ENCODE peak calls at places on chromosomes 6 and 20, in five cellular contexts. U, I, B, O and K are unnamed samples.
A peak's percentile ranks its signal among the peaks of the same experiment; 100 is the strongest.

GRCh38 chr20:47066484-47067270 is 172.0 kb downstream of the EYA2 start:
- DNase-seq in O (no peak), I (no peak), U (no peak), B (no peak), K (no peak)

GRCh38 chr6:2635911-2636310 is 114.8 kb downstream of the MYLK4 start:
- DNase-seq in U (no peak), I (no peak), O (no peak), B (no peak), K (no peak)

GRCh38 chr6:136526196-136526930 is 23.9 kb downstream of the MAP7 start:
- DNase-seq in U (peak; percentile 82), B (no peak), I (no peak), O (no peak), K (no peak)

GRCh38 chr6:134295953-134296553 is 21.9 kb downstream of the SGK1 start:
- DNase-seq in U (peak; percentile 92), I (peak; percentile 80), B (peak; percentile 87), O (peak; percentile 48), K (no peak)

GRCh38 chr20:52761867-52762266 is 210.3 kb upstream of the TSHZ2 start:
- DNase-seq in B (no peak), U (no peak), O (no peak), I (no peak), K (no peak)

GRCh38 chr20:35166242-35166830 is 5.5 kb upstream of the PROCR start:
- DNase-seq in U (no peak), O (no peak), B (no peak), I (no peak), K (no peak)

GRCh38 chr6:134317471-134318131 is at the start of gene SGK1:
- DNase-seq in U (peak; percentile 18), B (peak; percentile 17), I (no peak), O (no peak), K (no peak)

GRCh38 chr20:40960521-40960956 is 68.1 kb upstream of the TOP1 start:
- DNase-seq in U (no peak), I (no peak), B (no peak), O (no peak), K (no peak)

GRCh38 chr20:62882426-62882825 is 20.8 kb upstream of the TCFL5 start:
- DNase-seq in B (no peak), I (no peak), U (no peak), O (no peak), K (no peak)

GRCh38 chr6:2890981-2891767 is 11.9 kb downstream of the SERPINB9 start:
- DNase-seq in I (no peak), U (no peak), B (no peak), O (no peak), K (no peak)

GRCh38 chr6:16182428-16182827 is 53.5 kb downstream of the MYLIP start:
- DNase-seq in B (no peak), U (no peak), O (no peak), I (no peak), K (no peak)

GRCh38 chr6:90000864-90001731 is 106.8 kb downstream of the GJA10 start:
- DNase-seq in U (no peak), O (no peak), I (no peak), B (peak; percentile 50), K (no peak)

GRCh38 chr20:25194333-25194972 is 1.1 kb upstream of the ENTPD6 start:
- DNase-seq in O (no peak), U (no peak), I (no peak), B (no peak), K (no peak)
- H3K4me3 ChIP-seq in O (no peak overlapping the region), U (no peak overlapping the region), I (no peak overlapping the region), B (no peak overlapping the region), K (no peak overlapping the region)

DNA sequence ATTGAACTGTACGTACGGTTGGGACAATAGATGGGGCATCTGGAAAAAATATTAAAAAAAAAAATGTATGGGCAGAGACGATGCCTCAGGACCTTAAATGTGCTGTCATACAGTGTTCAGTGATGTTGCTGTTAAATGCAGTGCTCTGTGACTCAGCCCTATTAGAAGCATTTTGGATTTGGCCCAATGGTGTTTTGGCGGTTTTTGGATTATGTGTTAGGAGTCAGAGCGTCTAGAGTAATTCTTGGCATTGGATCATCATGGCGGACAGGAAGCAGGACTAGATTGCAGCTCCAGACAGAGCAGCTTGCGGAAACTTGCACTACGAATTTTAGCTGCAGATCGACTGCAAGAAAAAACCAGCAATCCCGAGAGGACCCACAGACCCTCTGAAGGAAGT is 280.0 kb downstream of the SOX4 start:
- DNase-seq in O (peak; percentile 57), I (no peak), B (peak; percentile 87), U (no peak), K (no peak)
- H3K4me2 ChIP-seq in O (peak overlapping the region; percentile 67), I (no peak overlapping the region), B (no peak overlapping the region), U (no peak overlapping the region), K (no peak overlapping the region)

GRCh38 chr6:170287371-170287876 is 3.5 kb downstream of the DLL1 start:
- DNase-seq in I (no peak), B (no peak), U (no peak), O (no peak), K (no peak)
- H3K4me1 ChIP-seq in I (no peaks in the 10 kb centered on the region), B (peaks cover 3% of the 10 kb centered on the region), U (peaks cover 11% of the 10 kb centered on the region), O (peaks cover 31% of the 10 kb centered on the region), K (peaks cover 15% of the 10 kb centered on the region)

GRCh38 chr6:132114201-132114860 is 163.2 kb upstream of the CCN2 start:
- DNase-seq in U (no peak), B (no peak), I (no peak), O (no peak), K (no peak)

GRCh38 chr6:132118144-132118543 is 167.0 kb upstream of the CCN2 start:
- DNase-seq in B (no peak), O (no peak), U (no peak), I (peak; percentile 11), K (no peak)

GRCh38 chr6:132115714-132116366 is 164.7 kb upstream of the CCN2 start:
- DNase-seq in I (peak; percentile 25), U (no peak), O (peak; percentile 11), B (peak; percentile 36), K (no peak)
- H3K4me3 ChIP-seq in I (peak overlapping the region; percentile 55), U (no peak overlapping the region), O (peak overlapping the region; percentile 39), B (no peak overlapping the region), K (no peak overlapping the region)

GRCh38 chr20:4401601-4402000 is 320.1 kb upstream of the PRND start:
- DNase-seq in O (no peak), U (no peak), B (no peak), I (no peak), K (no peak)

GRCh38 chr20:4412216-4412615 is 309.5 kb upstream of the PRND start:
- DNase-seq in U (no peak), I (no peak), B (peak; percentile 63), O (no peak), K (no peak)

GRCh38 chr20:4406627-4407026 is 315.1 kb upstream of the PRND start:
- DNase-seq in B (peak; percentile 69), I (no peak), U (no peak), O (peak; percentile 9), K (no peak)
- H3K4me2 ChIP-seq in B (no peak overlapping the region), I (no peak overlapping the region), U (no peak overlapping the region), O (no peak overlapping the region), K (no peak overlapping the region)

GRCh38 chr20:4987130-4987529 is 14.2 kb downstream of the SLC23A2 start:
- DNase-seq in B (no peak), O (no peak), I (no peak), U (no peak), K (peak; percentile 62)
- H3K4me1 ChIP-seq in B (no peaks in the 10 kb centered on the region), O (no peaks in the 10 kb centered on the region), I (peaks cover 7% of the 10 kb centered on the region), U (no peaks in the 10 kb centered on the region), K (peaks cover 95% of the 10 kb centered on the region)

GRCh38 chr20:2653511-2654383 is 1.3 kb downstream of the NOP56 start:
- DNase-seq in B (no peak), I (no peak), U (no peak), O (no peak), K (no peak)

GRCh38 chr20:2656471-2657117 is 4.2 kb downstream of the NOP56 start:
- DNase-seq in U (no peak), B (no peak), I (no peak), O (no peak), K (peak; percentile 47)

GRCh38 chr20:2655331-2656116 is 3.1 kb downstream of the NOP56 start:
- DNase-seq in O (no peak), I (no peak), U (no peak), B (no peak), K (no peak)

GRCh38 chr20:2654384-2654822 is 2.0 kb downstream of the NOP56 start:
- DNase-seq in I (no peak), B (no peak), O (no peak), U (no peak), K (no peak)

GRCh38 chr20:2654831-2655230 is 2.4 kb downstream of the NOP56 start:
- DNase-seq in I (no peak), O (no peak), U (no peak), B (no peak), K (no peak)
- H3K4me3 ChIP-seq in I (peak overlapping the region; percentile 86), O (no peak overlapping the region), U (peak overlapping the region; percentile 78), B (peak overlapping the region; percentile 97), K (no peak overlapping the region)